ENCODE peak calls at places on chromosomes 3 and 15, in ten cellular contexts. One of them, this sample, is unnamed.

GRCh38 chr3:138441742-138442141 is 7.3 kb downstream of the ESYT3 start:
- DNase-seq in adrenal gland: no peak
- DNase-seq in CD8-positive, alpha-beta memory T cell: no peak
- DNase-seq in IMR-90: peak; percentile 31
- DNase-seq in body of pancreas: no peak
- DNase-seq in hepatocyte: no peak
- DNase-seq in left ventricle myocardium inferior: no peak
- DNase-seq in tibial artery: no peak
- DNase-seq in heart left ventricle: no peak
- DNase-seq in Peyer's patch: no peak
- DNase-seq in this sample: no peak

GRCh38 chr3:172699070-172699469 is 11.8 kb downstream of the NCEH1 start:
- DNase-seq in IMR-90: no peak
- DNase-seq in body of pancreas: no peak
- DNase-seq in adrenal gland: no peak
- DNase-seq in tibial artery: no peak
- DNase-seq in CD8-positive, alpha-beta memory T cell: no peak
- DNase-seq in hepatocyte: no peak
- DNase-seq in Peyer's patch: no peak
- DNase-seq in left ventricle myocardium inferior: no peak
- DNase-seq in heart left ventricle: no peak
- DNase-seq in this sample: no peak

GRCh38 chr3:10804183-10804648 is 11.8 kb upstream of the SLC6A11 start:
- DNase-seq in heart left ventricle: no peak
- DNase-seq in adrenal gland: no peak
- DNase-seq in left ventricle myocardium inferior: no peak
- DNase-seq in CD8-positive, alpha-beta memory T cell: no peak
- DNase-seq in tibial artery: no peak
- DNase-seq in Peyer's patch: no peak
- DNase-seq in IMR-90: no peak
- DNase-seq in hepatocyte: peak; percentile 52
- DNase-seq in body of pancreas: peak; percentile 77
- DNase-seq in this sample: no peak

GRCh38 chr15:38991701-38992100 is 427.1 kb upstream of the RASGRP1 start:
- DNase-seq in tibial artery: no peak
- DNase-seq in CD8-positive, alpha-beta memory T cell: no peak
- DNase-seq in hepatocyte: no peak
- DNase-seq in body of pancreas: peak; percentile 11
- DNase-seq in Peyer's patch: no peak
- DNase-seq in adrenal gland: no peak
- DNase-seq in left ventricle myocardium inferior: no peak
- DNase-seq in IMR-90: no peak
- DNase-seq in heart left ventricle: no peak
- DNase-seq in this sample: no peak

GRCh38 chr3:196193738-196194541 is 17.3 kb downstream of the ZDHHC19 start:
- DNase-seq in CD8-positive, alpha-beta memory T cell: no peak
- DNase-seq in IMR-90: no peak
- DNase-seq in left ventricle myocardium inferior: peak; percentile 78
- DNase-seq in hepatocyte: peak; percentile 47
- DNase-seq in tibial artery: peak; percentile 74
- DNase-seq in adrenal gland: peak; percentile 82
- DNase-seq in heart left ventricle: peak; percentile 76
- DNase-seq in body of pancreas: peak; percentile 75
- DNase-seq in Peyer's patch: no peak
- DNase-seq in this sample: no peak

GRCh38 chr3:23807161-23808015 is 1.6 kb downstream of the UBE2E1 start:
- DNase-seq in Peyer's patch: no peak
- DNase-seq in CD8-positive, alpha-beta memory T cell: no peak
- DNase-seq in hepatocyte: peak; percentile 8
- DNase-seq in IMR-90: peak; percentile 51
- DNase-seq in body of pancreas: no peak
- DNase-seq in adrenal gland: peak; percentile 17
- DNase-seq in left ventricle myocardium inferior: no peak
- DNase-seq in tibial artery: no peak
- DNase-seq in heart left ventricle: peak; percentile 19
- DNase-seq in this sample: peak; percentile 32

GRCh38 chr15:50476143-50476542 is 51.9 kb downstream of the USP8 start:
- DNase-seq in adrenal gland: no peak
- DNase-seq in CD8-positive, alpha-beta memory T cell: no peak
- DNase-seq in IMR-90: no peak
- DNase-seq in tibial artery: no peak
- DNase-seq in Peyer's patch: no peak
- DNase-seq in left ventricle myocardium inferior: no peak
- DNase-seq in heart left ventricle: no peak
- DNase-seq in body of pancreas: no peak
- DNase-seq in hepatocyte: no peak
- DNase-seq in this sample: no peak

GRCh38 chr15:41881925-41882688 is 11.7 kb downstream of the SPTBN5 start:
- DNase-seq in heart left ventricle: peak; percentile 47
- DNase-seq in IMR-90: no peak
- DNase-seq in body of pancreas: peak; percentile 58
- DNase-seq in CD8-positive, alpha-beta memory T cell: no peak
- DNase-seq in Peyer's patch: no peak
- DNase-seq in adrenal gland: no peak
- DNase-seq in left ventricle myocardium inferior: no peak
- DNase-seq in hepatocyte: peak; percentile 23
- DNase-seq in tibial artery: no peak
- DNase-seq in this sample: no peak

GRCh38 chr15:52254331-52254730 is 41.3 kb downstream of the MYO5C start:
- DNase-seq in adrenal gland: no peak
- DNase-seq in CD8-positive, alpha-beta memory T cell: no peak
- DNase-seq in IMR-90: no peak
- DNase-seq in left ventricle myocardium inferior: no peak
- DNase-seq in tibial artery: no peak
- DNase-seq in body of pancreas: no peak
- DNase-seq in hepatocyte: no peak
- DNase-seq in heart left ventricle: no peak
- DNase-seq in Peyer's patch: no peak
- DNase-seq in this sample: peak; percentile 7

GRCh38 chr15:63305276-63305675 is 27.9 kb downstream of the APH1B start:
- DNase-seq in CD8-positive, alpha-beta memory T cell: no peak
- DNase-seq in heart left ventricle: no peak
- DNase-seq in adrenal gland: no peak
- DNase-seq in left ventricle myocardium inferior: no peak
- DNase-seq in IMR-90: no peak
- DNase-seq in Peyer's patch: no peak
- DNase-seq in body of pancreas: no peak
- DNase-seq in hepatocyte: no peak
- DNase-seq in tibial artery: no peak
- DNase-seq in this sample: no peak

GRCh38 chr3:183487046-183487445 is 58.6 kb upstream of the MCF2L2 start:
- DNase-seq in heart left ventricle: no peak
- DNase-seq in tibial artery: no peak
- DNase-seq in IMR-90: no peak
- DNase-seq in left ventricle myocardium inferior: no peak
- DNase-seq in CD8-positive, alpha-beta memory T cell: no peak
- DNase-seq in Peyer's patch: no peak
- DNase-seq in body of pancreas: no peak
- DNase-seq in hepatocyte: no peak
- DNase-seq in adrenal gland: no peak
- DNase-seq in this sample: no peak

GRCh38 chr3:29950232-29950631 is 656.2 kb upstream of the TGFBR2 start:
- DNase-seq in body of pancreas: no peak
- DNase-seq in left ventricle myocardium inferior: no peak
- DNase-seq in hepatocyte: no peak
- DNase-seq in heart left ventricle: no peak
- DNase-seq in tibial artery: no peak
- DNase-seq in CD8-positive, alpha-beta memory T cell: no peak
- DNase-seq in IMR-90: no peak
- DNase-seq in adrenal gland: no peak
- DNase-seq in Peyer's patch: no peak
- DNase-seq in this sample: no peak

GRCh38 chr3:21487520-21487919 is 263.5 kb downstream of the ZNF385D start:
- DNase-seq in tibial artery: no peak
- DNase-seq in left ventricle myocardium inferior: no peak
- DNase-seq in Peyer's patch: no peak
- DNase-seq in adrenal gland: no peak
- DNase-seq in body of pancreas: no peak
- DNase-seq in heart left ventricle: no peak
- DNase-seq in CD8-positive, alpha-beta memory T cell: no peak
- DNase-seq in IMR-90: no peak
- DNase-seq in hepatocyte: no peak
- DNase-seq in this sample: no peak

GRCh38 chr3:79339846-79340245 is 428.0 kb downstream of the ROBO1 start:
- DNase-seq in IMR-90: no peak
- DNase-seq in adrenal gland: no peak
- DNase-seq in Peyer's patch: no peak
- DNase-seq in tibial artery: no peak
- DNase-seq in left ventricle myocardium inferior: no peak
- DNase-seq in CD8-positive, alpha-beta memory T cell: no peak
- DNase-seq in heart left ventricle: no peak
- DNase-seq in body of pancreas: peak; percentile 46
- DNase-seq in hepatocyte: no peak
- DNase-seq in this sample: no peak

DNA sequence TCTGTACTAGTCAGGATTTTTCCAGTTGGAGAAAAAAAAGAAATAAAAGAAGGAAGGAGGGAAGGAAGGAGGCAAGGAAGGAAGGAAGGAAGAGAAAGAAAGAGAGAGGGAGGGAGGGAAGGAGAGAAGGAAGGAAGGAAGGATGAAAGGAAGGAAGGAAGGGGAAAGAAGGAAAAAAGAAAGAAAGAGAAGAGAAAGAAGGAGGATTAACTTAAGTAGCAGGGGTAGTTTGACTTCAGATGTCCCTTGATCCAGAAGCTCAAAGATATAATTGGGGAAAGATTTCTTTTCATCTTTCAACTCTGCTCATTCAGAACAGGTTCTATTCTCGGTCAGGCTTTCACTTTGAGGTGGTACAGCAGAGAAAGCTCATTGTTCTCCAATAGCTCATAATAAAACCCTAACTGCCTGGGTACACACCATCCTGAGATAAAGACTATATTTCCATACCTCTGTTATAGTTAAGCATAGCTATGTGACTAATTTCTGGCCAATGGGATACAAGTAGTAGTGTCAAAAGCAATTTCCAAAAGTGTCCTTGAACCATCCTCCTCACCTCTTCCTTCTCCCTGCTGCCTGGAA is 23.5 kb upstream of the STT3B start:
- DNase-seq in hepatocyte: no peak
- DNase-seq in tibial artery: no peak
- DNase-seq in body of pancreas: no peak
- DNase-seq in adrenal gland: no peak
- DNase-seq in Peyer's patch: no peak
- DNase-seq in CD8-positive, alpha-beta memory T cell: no peak
- DNase-seq in left ventricle myocardium inferior: no peak
- DNase-seq in IMR-90: no peak
- DNase-seq in heart left ventricle: no peak
- DNase-seq in this sample: no peak
- H3K4me1 ChIP-seq in hepatocyte: no peaks in the 10 kb centered on the region
- H3K4me1 ChIP-seq in tibial artery: peaks cover 5% of the 10 kb centered on the region
- H3K4me1 ChIP-seq in body of pancreas: no peaks in the 10 kb centered on the region
- H3K4me1 ChIP-seq in adrenal gland: no peaks in the 10 kb centered on the region
- H3K4me1 ChIP-seq in Peyer's patch: no peaks in the 10 kb centered on the region
- H3K4me1 ChIP-seq in CD8-positive, alpha-beta memory T cell: peaks cover 35% of the 10 kb centered on the region
- H3K4me1 ChIP-seq in left ventricle myocardium inferior: no peaks in the 10 kb centered on the region
- H3K4me1 ChIP-seq in IMR-90: no peaks in the 10 kb centered on the region
- H3K4me1 ChIP-seq in heart left ventricle: no peaks in the 10 kb centered on the region
- H3K4me1 ChIP-seq in this sample: peaks cover 7% of the 10 kb centered on the region

GRCh38 chr3:71067977-71068376 is 515.6 kb downstream of the FOXP1 start:
- DNase-seq in tibial artery: no peak
- DNase-seq in adrenal gland: no peak
- DNase-seq in body of pancreas: no peak
- DNase-seq in IMR-90: no peak
- DNase-seq in heart left ventricle: no peak
- DNase-seq in Peyer's patch: no peak
- DNase-seq in CD8-positive, alpha-beta memory T cell: no peak
- DNase-seq in left ventricle myocardium inferior: no peak
- DNase-seq in hepatocyte: no peak
- DNase-seq in this sample: no peak
- H3K4me1 ChIP-seq in tibial artery: peaks cover 67% of the 10 kb centered on the region
- H3K4me1 ChIP-seq in adrenal gland: peaks cover 28% of the 10 kb centered on the region
- H3K4me1 ChIP-seq in body of pancreas: peaks cover 38% of the 10 kb centered on the region
- H3K4me1 ChIP-seq in IMR-90: peaks cover 15% of the 10 kb centered on the region
- H3K4me1 ChIP-seq in heart left ventricle: peaks cover 50% of the 10 kb centered on the region
- H3K4me1 ChIP-seq in Peyer's patch: peaks cover 42% of the 10 kb centered on the region
- H3K4me1 ChIP-seq in CD8-positive, alpha-beta memory T cell: peaks cover 71% of the 10 kb centered on the region
- H3K4me1 ChIP-seq in left ventricle myocardium inferior: peaks cover 78% of the 10 kb centered on the region
- H3K4me1 ChIP-seq in hepatocyte: peaks cover 38% of the 10 kb centered on the region
- H3K4me1 ChIP-seq in this sample: peaks cover 44% of the 10 kb centered on the region

DNA sequence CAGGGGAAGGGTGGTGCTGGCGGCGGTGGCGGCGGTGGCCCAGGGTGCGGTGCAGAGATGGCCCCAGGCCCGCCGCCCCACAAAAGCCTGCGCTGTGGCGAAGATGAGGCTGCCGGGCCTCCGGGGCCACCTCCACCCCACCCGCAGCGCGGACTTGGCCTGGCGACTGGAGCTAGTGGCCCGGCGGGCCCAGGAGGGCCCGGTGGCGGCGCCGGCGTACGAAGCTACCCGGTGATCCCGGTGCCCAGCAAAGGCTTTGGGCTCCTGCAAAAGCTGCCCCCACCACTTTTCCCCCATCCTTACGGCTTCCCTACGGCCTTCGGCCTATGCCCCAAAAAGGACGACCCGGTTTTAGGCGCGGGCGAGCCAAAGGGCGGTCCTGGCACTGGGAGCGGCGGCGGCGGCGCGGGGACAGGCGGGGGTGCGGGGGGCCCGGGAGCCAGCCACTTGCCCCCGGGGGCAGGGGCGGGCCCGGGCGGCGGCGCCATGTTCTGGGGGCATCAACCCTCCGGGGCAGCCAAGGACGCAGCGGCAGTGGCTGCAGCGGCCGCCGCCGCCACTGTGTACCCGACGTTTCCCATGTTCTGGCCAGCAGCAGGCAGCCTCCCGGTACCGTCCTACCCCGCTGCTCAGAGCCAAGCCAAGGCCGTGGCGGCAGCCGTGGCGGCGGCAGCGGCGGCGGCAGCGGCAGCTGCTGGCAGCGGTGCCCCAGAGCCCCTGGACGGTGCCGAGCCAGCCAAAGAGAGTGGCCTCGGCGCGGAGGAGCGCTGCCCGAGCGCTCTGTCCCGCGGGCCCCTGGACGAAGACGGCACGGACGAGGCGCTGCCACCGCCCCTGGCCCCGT is 1.6 kb downstream of the SKOR1 start:
- DNase-seq in tibial artery: peak; percentile 50
- DNase-seq in Peyer's patch: no peak
- DNase-seq in hepatocyte: no peak
- DNase-seq in adrenal gland: no peak
- DNase-seq in body of pancreas: peak; percentile 23
- DNase-seq in IMR-90: no peak
- DNase-seq in heart left ventricle: no peak
- DNase-seq in CD8-positive, alpha-beta memory T cell: no peak
- DNase-seq in left ventricle myocardium inferior: no peak
- DNase-seq in this sample: no peak
- H3K4me1 ChIP-seq in tibial artery: peaks cover 74% of the 10 kb centered on the region
- H3K4me1 ChIP-seq in Peyer's patch: peaks cover 80% of the 10 kb centered on the region
- H3K4me1 ChIP-seq in hepatocyte: peaks cover 39% of the 10 kb centered on the region
- H3K4me1 ChIP-seq in adrenal gland: peaks cover 49% of the 10 kb centered on the region
- H3K4me1 ChIP-seq in body of pancreas: peaks cover 75% of the 10 kb centered on the region
- H3K4me1 ChIP-seq in IMR-90: peaks cover 3% of the 10 kb centered on the region
- H3K4me1 ChIP-seq in heart left ventricle: peaks cover 68% of the 10 kb centered on the region
- H3K4me1 ChIP-seq in CD8-positive, alpha-beta memory T cell: peaks cover 27% of the 10 kb centered on the region
- H3K4me1 ChIP-seq in left ventricle myocardium inferior: peaks cover 73% of the 10 kb centered on the region
- H3K4me1 ChIP-seq in this sample: peaks cover 31% of the 10 kb centered on the region

DNA sequence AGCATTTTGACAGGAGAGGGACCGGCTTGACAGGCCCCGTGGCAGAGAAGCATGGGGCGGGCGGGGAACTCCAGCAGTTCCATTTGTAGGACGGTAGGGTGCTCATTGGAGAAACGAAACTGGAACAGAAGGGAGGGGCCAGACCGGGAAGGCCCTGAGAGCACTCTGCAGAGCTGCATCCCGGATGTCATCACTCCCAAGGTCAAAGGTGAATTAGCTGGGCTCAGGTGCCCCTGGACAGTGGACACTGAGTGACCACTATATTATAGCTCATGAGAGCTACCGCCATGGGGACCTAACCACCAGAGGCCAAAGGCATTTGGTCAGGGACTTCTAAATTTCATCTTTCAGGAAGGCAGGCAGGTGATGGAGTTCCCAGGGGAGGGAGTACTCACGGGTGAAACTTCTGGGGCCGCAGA is 7.3 kb downstream of the CSRNP1 start:
- DNase-seq in tibial artery: peak; percentile 79
- DNase-seq in left ventricle myocardium inferior: no peak
- DNase-seq in Peyer's patch: no peak
- DNase-seq in IMR-90: no peak
- DNase-seq in CD8-positive, alpha-beta memory T cell: no peak
- DNase-seq in heart left ventricle: peak; percentile 47
- DNase-seq in adrenal gland: peak; percentile 81
- DNase-seq in body of pancreas: no peak
- DNase-seq in hepatocyte: peak; percentile 28
- DNase-seq in this sample: no peak
- H3K4me1 ChIP-seq in tibial artery: peaks cover 92% of the 10 kb centered on the region
- H3K4me1 ChIP-seq in left ventricle myocardium inferior: peaks cover 92% of the 10 kb centered on the region
- H3K4me1 ChIP-seq in Peyer's patch: peaks cover 77% of the 10 kb centered on the region
- H3K4me1 ChIP-seq in IMR-90: peaks cover 51% of the 10 kb centered on the region
- H3K4me1 ChIP-seq in CD8-positive, alpha-beta memory T cell: peaks cover 48% of the 10 kb centered on the region
- H3K4me1 ChIP-seq in heart left ventricle: peaks cover 87% of the 10 kb centered on the region
- H3K4me1 ChIP-seq in adrenal gland: peaks cover 80% of the 10 kb centered on the region
- H3K4me1 ChIP-seq in body of pancreas: peaks cover 90% of the 10 kb centered on the region
- H3K4me1 ChIP-seq in hepatocyte: peaks cover 64% of the 10 kb centered on the region
- H3K4me1 ChIP-seq in this sample: peaks cover 44% of the 10 kb centered on the region

This sample was measured in A673.